ENCODE peak calls at places on chromosomes 4 and X, in four cellular contexts. One of them, this sample, is unnamed.

GRCh38 chr4:107562306-107562705 is 157.7 kb downstream of the PAPSS1 start:
- DNase-seq in kidney epithelial cell: no peak
- DNase-seq in AG09309: no peak
- DNase-seq in CD8-positive, alpha-beta T cell: no peak
- DNase-seq in this sample: peak

GRCh38 chrX:115233497-115234219 is at the start of gene LRCH2:
- DNase-seq in kidney epithelial cell: no peak
- DNase-seq in CD8-positive, alpha-beta T cell: no peak
- DNase-seq in AG09309: no peak
- DNase-seq in this sample: no peak

GRCh38 chrX:19743386-19743785 is 144.0 kb downstream of the SH3KBP1 start:
- DNase-seq in CD8-positive, alpha-beta T cell: no peak
- DNase-seq in kidney epithelial cell: no peak
- DNase-seq in AG09309: no peak
- DNase-seq in this sample: no peak

GRCh38 chr4:93781198-93781597 is 47.4 kb upstream of the ATOH1 start:
- DNase-seq in AG09309: no peak
- DNase-seq in kidney epithelial cell: no peak
- DNase-seq in CD8-positive, alpha-beta T cell: no peak
- DNase-seq in this sample: no peak

GRCh38 chrX:49039598-49040375 is 3.4 kb downstream of the TFE3 start:
- DNase-seq in kidney epithelial cell: peak
- DNase-seq in AG09309: peak
- DNase-seq in CD8-positive, alpha-beta T cell: peak
- DNase-seq in this sample: peak

GRCh38 chr4:56976878-56977320 is 507 bp downstream of the NOA1 start:
- DNase-seq in CD8-positive, alpha-beta T cell: no peak
- DNase-seq in AG09309: no peak
- DNase-seq in kidney epithelial cell: no peak
- DNase-seq in this sample: no peak

GRCh38 chr4:108117473-108118182 is 51.1 kb downstream of the LEF1 start:
- DNase-seq in AG09309: no peak
- DNase-seq in CD8-positive, alpha-beta T cell: no peak
- DNase-seq in kidney epithelial cell: peak
- DNase-seq in this sample: no peak

GRCh38 chrX:155612312-155613224 is at the start of gene TMLHE:
- DNase-seq in kidney epithelial cell: no peak
- DNase-seq in CD8-positive, alpha-beta T cell: peak
- DNase-seq in AG09309: peak
- DNase-seq in this sample: peak

GRCh38 chrX:155028192-155028591 is 1.5 kb downstream of the FUNDC2 start:
- DNase-seq in CD8-positive, alpha-beta T cell: no peak
- DNase-seq in kidney epithelial cell: no peak
- DNase-seq in AG09309: no peak
- DNase-seq in this sample: no peak

GRCh38 chrX:100413231-100413630 is 3.2 kb upstream of the PCDH19 start:
- DNase-seq in kidney epithelial cell: no peak
- DNase-seq in CD8-positive, alpha-beta T cell: no peak
- DNase-seq in AG09309: peak
- DNase-seq in this sample: peak

GRCh38 chr4:32884198-32884597 is 2164.0 kb downstream of the PCDH7 start:
- DNase-seq in AG09309: no peak
- DNase-seq in kidney epithelial cell: no peak
- DNase-seq in CD8-positive, alpha-beta T cell: no peak
- DNase-seq in this sample: peak

GRCh38 chrX:27136325-27136724 is 326.8 kb downstream of the PPP4R3C start:
- DNase-seq in kidney epithelial cell: no peak
- DNase-seq in AG09309: no peak
- DNase-seq in CD8-positive, alpha-beta T cell: no peak
- DNase-seq in this sample: no peak

GRCh38 chr4:157079441-157079840 is 3.5 kb downstream of the GLRB start:
- DNase-seq in AG09309: no peak
- DNase-seq in CD8-positive, alpha-beta T cell: no peak
- DNase-seq in kidney epithelial cell: no peak
- DNase-seq in this sample: no peak

GRCh38 chr4:142850478-142850877 is 4.4 kb upstream of the INPP4B start:
- DNase-seq in CD8-positive, alpha-beta T cell: no peak
- DNase-seq in AG09309: no peak
- DNase-seq in kidney epithelial cell: no peak
- DNase-seq in this sample: no peak

GRCh38 chrX:41308884-41309655 is 24.9 kb upstream of the DDX3X start:
- DNase-seq in AG09309: no peak
- DNase-seq in kidney epithelial cell: no peak
- DNase-seq in CD8-positive, alpha-beta T cell: no peak
- DNase-seq in this sample: no peak

GRCh38 chr4:150682126-150682525 is 100.2 kb downstream of the MAB21L2 start:
- DNase-seq in CD8-positive, alpha-beta T cell: no peak
- DNase-seq in AG09309: no peak
- DNase-seq in kidney epithelial cell: no peak
- DNase-seq in this sample: no peak

GRCh38 chr4:150683775-150684350 is 101.9 kb downstream of the MAB21L2 start:
- DNase-seq in CD8-positive, alpha-beta T cell: no peak
- DNase-seq in kidney epithelial cell: no peak
- DNase-seq in AG09309: no peak
- DNase-seq in this sample: no peak

GRCh38 chr4:150673793-150674192 is 91.8 kb downstream of the MAB21L2 start:
- DNase-seq in AG09309: no peak
- DNase-seq in CD8-positive, alpha-beta T cell: no peak
- DNase-seq in kidney epithelial cell: no peak
- DNase-seq in this sample: no peak

GRCh38 chr4:150679018-150679766 is 97.2 kb downstream of the MAB21L2 start:
- DNase-seq in AG09309: no peak
- DNase-seq in kidney epithelial cell: no peak
- DNase-seq in CD8-positive, alpha-beta T cell: no peak
- DNase-seq in this sample: no peak

GRCh38 chr4:150679767-150680088 is 97.8 kb downstream of the MAB21L2 start:
- DNase-seq in kidney epithelial cell: no peak
- DNase-seq in CD8-positive, alpha-beta T cell: no peak
- DNase-seq in AG09309: no peak
- DNase-seq in this sample: no peak
- H3K4me3 ChIP-seq in kidney epithelial cell: no peak
- H3K4me3 ChIP-seq in CD8-positive, alpha-beta T cell: no peak
- H3K4me3 ChIP-seq in AG09309: no peak
- H3K4me3 ChIP-seq in this sample: no peak

DNA sequence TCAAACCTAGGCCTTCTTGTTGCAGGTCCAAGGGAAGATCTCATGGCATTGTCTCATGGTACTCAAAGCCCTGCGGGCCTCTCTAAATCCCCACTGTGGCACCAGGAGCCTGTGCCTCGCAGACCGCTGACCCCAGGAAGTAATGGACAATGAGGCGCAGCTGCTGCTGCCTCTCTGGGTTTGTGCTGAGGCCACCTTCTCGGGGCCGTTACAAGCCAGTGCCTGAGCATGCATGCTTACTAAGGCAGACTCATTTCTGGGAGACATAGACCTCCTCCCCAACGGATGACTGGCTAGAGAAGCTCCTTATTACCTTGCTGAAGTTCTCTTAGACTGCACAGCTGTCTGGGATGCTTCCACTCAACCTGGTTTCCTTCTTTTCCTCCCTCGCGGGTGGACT is 1.3 kb downstream of the BDH2 start:
- DNase-seq in AG09309: no peak
- DNase-seq in CD8-positive, alpha-beta T cell: no peak
- DNase-seq in kidney epithelial cell: no peak
- DNase-seq in this sample: no peak
- H3K4me3 ChIP-seq in AG09309: peak
- H3K4me3 ChIP-seq in CD8-positive, alpha-beta T cell: no peak
- H3K4me3 ChIP-seq in kidney epithelial cell: peak
- H3K4me3 ChIP-seq in this sample: peak

GRCh38 chrX:65871671-65872311 is 168.1 kb downstream of the VSIG4 start:
- DNase-seq in CD8-positive, alpha-beta T cell: no peak
- DNase-seq in kidney epithelial cell: no peak
- DNase-seq in AG09309: no peak
- DNase-seq in this sample: no peak

GRCh38 chrX:65878456-65878855 is 161.4 kb downstream of the VSIG4 start:
- DNase-seq in CD8-positive, alpha-beta T cell: no peak
- DNase-seq in AG09309: no peak
- DNase-seq in kidney epithelial cell: no peak
- DNase-seq in this sample: no peak

GRCh38 chrX:65877953-65878352 is 161.9 kb downstream of the VSIG4 start:
- DNase-seq in kidney epithelial cell: no peak
- DNase-seq in CD8-positive, alpha-beta T cell: no peak
- DNase-seq in AG09309: no peak
- DNase-seq in this sample: no peak

GRCh38 chrX:65874765-65875164 is 165.1 kb downstream of the VSIG4 start:
- DNase-seq in CD8-positive, alpha-beta T cell: no peak
- DNase-seq in AG09309: no peak
- DNase-seq in kidney epithelial cell: no peak
- DNase-seq in this sample: no peak

GRCh38 chrX:65874110-65874509 is 165.8 kb downstream of the VSIG4 start:
- DNase-seq in AG09309: no peak
- DNase-seq in kidney epithelial cell: no peak
- DNase-seq in CD8-positive, alpha-beta T cell: no peak
- DNase-seq in this sample: no peak
- H3K4me3 ChIP-seq in AG09309: no peak
- H3K4me3 ChIP-seq in kidney epithelial cell: no peak
- H3K4me3 ChIP-seq in CD8-positive, alpha-beta T cell: no peak
- H3K4me3 ChIP-seq in this sample: no peak

DNA sequence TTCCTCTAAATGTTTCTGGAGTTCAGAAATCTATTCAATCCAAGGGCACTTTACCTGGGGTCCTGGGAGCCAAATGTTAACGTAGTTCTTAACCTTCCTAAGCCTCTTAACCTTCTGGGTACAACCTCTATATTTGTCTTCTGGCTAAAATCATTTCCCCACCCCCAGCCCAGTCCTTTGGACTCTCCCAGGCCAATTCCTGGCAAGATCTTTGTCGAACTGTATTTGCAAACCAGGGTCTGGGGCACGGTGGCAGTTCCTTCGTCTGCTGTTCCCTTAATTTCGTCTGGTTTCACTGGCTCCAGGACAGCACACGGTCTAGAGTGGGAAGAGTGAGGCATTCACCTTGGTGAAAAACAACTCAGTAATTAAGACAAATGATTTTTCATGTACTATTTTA is 811 bp upstream of the SLC25A5 start:
- DNase-seq in AG09309: no peak
- DNase-seq in kidney epithelial cell: no peak
- DNase-seq in CD8-positive, alpha-beta T cell: no peak
- DNase-seq in this sample: no peak
- H3K4me3 ChIP-seq in AG09309: no peak
- H3K4me3 ChIP-seq in kidney epithelial cell: no peak
- H3K4me3 ChIP-seq in CD8-positive, alpha-beta T cell: no peak
- H3K4me3 ChIP-seq in this sample: no peak

This sample was measured in retinal pigment epithelial cell.